ENCODE peak calls at places on chromosomes 6 and 20, in seven cellular contexts. K, Q, U, G, A, Z and R are unnamed samples.

GRCh38 chr6:56456785-56457184 is 185.9 kb downstream of the DST start:
- DNase-seq in K (no peak), U (no peak), A (no peak), Z (no peak), Q (no peak), G (no peak), R (no peak)

GRCh38 chr6:66717786-66718185 is 1010.8 kb upstream of the EYS start:
- DNase-seq in A (no peak), U (no peak), K (no peak), Q (no peak), G (no peak), Z (no peak), R (no peak)

GRCh38 chr6:119285908-119286625 is 63.5 kb downstream of the MAN1A1 start:
- DNase-seq in A (peak), K (no peak), Q (no peak), Z (no peak), G (no peak), U (no peak), R (peak)

GRCh38 chr6:118963003-118963402 is 28.0 kb upstream of the MCM9 start:
- DNase-seq in G (no peak), Z (peak), K (no peak), Q (no peak), A (peak), U (no peak), R (no peak)

GRCh38 chr20:49583669-49584417 is 15.9 kb upstream of the PTGIS start:
- DNase-seq in K (peak), Z (peak), A (peak), Q (peak), G (peak), U (peak), R (peak)

GRCh38 chr6:24227556-24227955 is 101.5 kb downstream of the NRSN1 start:
- DNase-seq in K (no peak), A (no peak), Z (no peak), U (no peak), G (no peak), Q (no peak), R (no peak)

GRCh38 chr6:36581716-36582115 is 12.4 kb upstream of the SRSF3 start:
- DNase-seq in Q (no peak), K (no peak), A (no peak), U (no peak), Z (no peak), G (no peak), R (no peak)

GRCh38 chr20:38165089-38165965 is at the start of gene TGM2:
- DNase-seq in K (peak), Z (peak), Q (peak), U (peak), G (peak), A (peak), R (no peak)

GRCh38 chr20:63473555-63474449 is 1.3 kb upstream of the KCNQ2 start:
- DNase-seq in A (no peak), Z (peak), K (no peak), G (no peak), Q (no peak), U (no peak), R (no peak)

GRCh38 chr6:75244063-75244575 is 518 bp upstream of the COX7A2 start:
- DNase-seq in A (no peak), U (no peak), Z (no peak), G (no peak), Q (no peak), K (no peak), R (no peak)

GRCh38 chr6:144749263-144749662 is 464.1 kb downstream of the UTRN start:
- DNase-seq in Z (no peak), A (no peak), G (peak), Q (no peak), U (no peak), K (no peak), R (no peak)

GRCh38 chr20:38751360-38751976 is 3.2 kb downstream of the ACTR5 start:
- DNase-seq in A (peak), G (peak), Z (peak), U (no peak), K (no peak), Q (no peak), R (peak)

GRCh38 chr6:13814938-13815575 is 700 bp upstream of the MCUR1 start:
- DNase-seq in G (no peak), Q (no peak), A (peak), K (no peak), Z (no peak), U (no peak), R (no peak)

GRCh38 chr6:11328613-11329247 is 96.3 kb upstream of the NEDD9 start:
- DNase-seq in Q (no peak), A (no peak), Z (no peak), U (no peak), K (no peak), G (no peak), R (no peak)

GRCh38 chr6:28349892-28350737 is at the start of gene ZKSCAN3:
- DNase-seq in K (peak), G (peak), Q (peak), U (peak), Z (peak), A (peak), R (peak)